ENCODE peak calls at places on chromosomes 7 and 10, in ten cellular contexts. One of them, this sample, is unnamed.

GRCh38 chr10:23399701-23400144 is 39.2 kb upstream of the OTUD1 start:
- DNase-seq in GM12891: no peak
- DNase-seq in tibial nerve: no peak
- DNase-seq in breast epithelium: no peak
- DNase-seq in body of pancreas: peak; percentile 61
- DNase-seq in endothelial cell of umbilical vein: no peak
- DNase-seq in transverse colon: no peak
- DNase-seq in uterus: no peak
- DNase-seq in A549: no peak
- DNase-seq in heart left ventricle: peak; percentile 66
- DNase-seq in this sample: no peak

GRCh38 chr7:94449151-94449725 is 54.5 kb downstream of the COL1A2 start:
- DNase-seq in GM12891: no peak
- DNase-seq in tibial nerve: no peak
- DNase-seq in breast epithelium: no peak
- DNase-seq in body of pancreas: no peak
- DNase-seq in endothelial cell of umbilical vein: peak; percentile 51
- DNase-seq in transverse colon: no peak
- DNase-seq in uterus: no peak
- DNase-seq in A549: peak; percentile 28
- DNase-seq in heart left ventricle: no peak
- DNase-seq in this sample: peak; percentile 6

GRCh38 chr10:35445150-35445884 is 109.0 kb downstream of the CCNY start:
- DNase-seq in GM12891: no peak
- DNase-seq in tibial nerve: no peak
- DNase-seq in breast epithelium: no peak
- DNase-seq in body of pancreas: no peak
- DNase-seq in endothelial cell of umbilical vein: no peak
- DNase-seq in transverse colon: no peak
- DNase-seq in uterus: no peak
- DNase-seq in A549: no peak
- DNase-seq in heart left ventricle: no peak
- DNase-seq in this sample: no peak

GRCh38 chr10:113866551-113867394 is 12.3 kb downstream of the NHLRC2 start:
- DNase-seq in GM12891: no peak
- DNase-seq in tibial nerve: no peak
- DNase-seq in breast epithelium: no peak
- DNase-seq in body of pancreas: no peak
- DNase-seq in endothelial cell of umbilical vein: no peak
- DNase-seq in transverse colon: no peak
- DNase-seq in uterus: no peak
- DNase-seq in A549: no peak
- DNase-seq in heart left ventricle: peak; percentile 17
- DNase-seq in this sample: no peak

GRCh38 chr10:87816842-87817178 is 1.2 kb downstream of the ATAD1 start:
- DNase-seq in GM12891: no peak
- DNase-seq in tibial nerve: no peak
- DNase-seq in breast epithelium: no peak
- DNase-seq in body of pancreas: no peak
- DNase-seq in endothelial cell of umbilical vein: peak; percentile 3
- DNase-seq in transverse colon: no peak
- DNase-seq in uterus: no peak
- DNase-seq in A549: no peak
- DNase-seq in heart left ventricle: no peak
- DNase-seq in this sample: no peak

GRCh38 chr10:11679946-11680345 is 62.2 kb upstream of the ECHDC3 start:
- DNase-seq in GM12891: no peak
- DNase-seq in tibial nerve: no peak
- DNase-seq in breast epithelium: no peak
- DNase-seq in body of pancreas: no peak
- DNase-seq in endothelial cell of umbilical vein: peak; percentile 83
- DNase-seq in transverse colon: no peak
- DNase-seq in uterus: no peak
- DNase-seq in A549: no peak
- DNase-seq in heart left ventricle: no peak
- DNase-seq in this sample: no peak

GRCh38 chr10:88254091-88254490 is 329.0 kb downstream of the RNLS start:
- DNase-seq in GM12891: no peak
- DNase-seq in tibial nerve: no peak
- DNase-seq in breast epithelium: no peak
- DNase-seq in body of pancreas: no peak
- DNase-seq in endothelial cell of umbilical vein: peak; percentile 65
- DNase-seq in transverse colon: no peak
- DNase-seq in uterus: peak; percentile 43
- DNase-seq in A549: peak; percentile 58
- DNase-seq in heart left ventricle: no peak
- DNase-seq in this sample: peak; percentile 71

GRCh38 chr10:500876-501275 is 188.6 kb downstream of the DIP2C start:
- DNase-seq in GM12891: no peak
- DNase-seq in tibial nerve: no peak
- DNase-seq in breast epithelium: no peak
- DNase-seq in body of pancreas: no peak
- DNase-seq in endothelial cell of umbilical vein: peak; percentile 77
- DNase-seq in transverse colon: no peak
- DNase-seq in uterus: peak; percentile 48
- DNase-seq in A549: no peak
- DNase-seq in heart left ventricle: no peak
- DNase-seq in this sample: no peak

GRCh38 chr7:1947586-1948217 is 277.6 kb downstream of the ELFN1 start:
- DNase-seq in GM12891: no peak
- DNase-seq in tibial nerve: no peak
- DNase-seq in breast epithelium: no peak
- DNase-seq in body of pancreas: peak; percentile 3
- DNase-seq in endothelial cell of umbilical vein: no peak
- DNase-seq in transverse colon: no peak
- DNase-seq in uterus: no peak
- DNase-seq in A549: no peak
- DNase-seq in heart left ventricle: no peak
- DNase-seq in this sample: no peak

GRCh38 chr10:712089-712488 is 22.6 kb upstream of the DIP2C start:
- DNase-seq in GM12891: no peak
- DNase-seq in tibial nerve: no peak
- DNase-seq in breast epithelium: no peak
- DNase-seq in body of pancreas: no peak
- DNase-seq in endothelial cell of umbilical vein: no peak
- DNase-seq in transverse colon: no peak
- DNase-seq in uterus: no peak
- DNase-seq in A549: no peak
- DNase-seq in heart left ventricle: no peak
- DNase-seq in this sample: no peak

GRCh38 chr7:84207025-84207424 is 12.4 kb upstream of the SEMA3A start:
- DNase-seq in GM12891: no peak
- DNase-seq in tibial nerve: no peak
- DNase-seq in breast epithelium: no peak
- DNase-seq in body of pancreas: no peak
- DNase-seq in endothelial cell of umbilical vein: no peak
- DNase-seq in transverse colon: no peak
- DNase-seq in uterus: no peak
- DNase-seq in A549: no peak
- DNase-seq in heart left ventricle: no peak
- DNase-seq in this sample: no peak

GRCh38 chr7:111029574-111030357 is 61.2 kb upstream of the LRRN3 start:
- DNase-seq in GM12891: no peak
- DNase-seq in tibial nerve: peak; percentile 74
- DNase-seq in breast epithelium: no peak
- DNase-seq in body of pancreas: peak; percentile 10
- DNase-seq in endothelial cell of umbilical vein: peak; percentile 71
- DNase-seq in transverse colon: peak; percentile 8
- DNase-seq in uterus: no peak
- DNase-seq in A549: no peak
- DNase-seq in heart left ventricle: no peak
- DNase-seq in this sample: no peak

GRCh38 chr7:16916111-16916639 is 34.4 kb upstream of the AGR3 start:
- DNase-seq in GM12891: no peak
- DNase-seq in tibial nerve: no peak
- DNase-seq in breast epithelium: no peak
- DNase-seq in body of pancreas: no peak
- DNase-seq in endothelial cell of umbilical vein: no peak
- DNase-seq in transverse colon: no peak
- DNase-seq in uterus: no peak
- DNase-seq in A549: no peak
- DNase-seq in heart left ventricle: no peak
- DNase-seq in this sample: peak; percentile 40

GRCh38 chr10:7606977-7607404 is 59.8 kb downstream of the ITIH5 start:
- DNase-seq in GM12891: no peak
- DNase-seq in tibial nerve: no peak
- DNase-seq in breast epithelium: no peak
- DNase-seq in body of pancreas: no peak
- DNase-seq in endothelial cell of umbilical vein: no peak
- DNase-seq in transverse colon: no peak
- DNase-seq in uterus: no peak
- DNase-seq in A549: no peak
- DNase-seq in heart left ventricle: no peak
- DNase-seq in this sample: no peak

GRCh38 chr10:124906551-124907001 is 35.3 kb upstream of the ZRANB1 start:
- DNase-seq in GM12891: no peak
- DNase-seq in tibial nerve: no peak
- DNase-seq in breast epithelium: no peak
- DNase-seq in body of pancreas: no peak
- DNase-seq in endothelial cell of umbilical vein: no peak
- DNase-seq in transverse colon: no peak
- DNase-seq in uterus: no peak
- DNase-seq in A549: no peak
- DNase-seq in heart left ventricle: no peak
- DNase-seq in this sample: no peak

GRCh38 chr10:112952282-112952991 is 2.4 kb downstream of the TCF7L2 start:
- DNase-seq in GM12891: no peak
- DNase-seq in tibial nerve: no peak
- DNase-seq in breast epithelium: no peak
- DNase-seq in body of pancreas: peak; percentile 53
- DNase-seq in endothelial cell of umbilical vein: no peak
- DNase-seq in transverse colon: peak; percentile 25
- DNase-seq in uterus: peak; percentile 24
- DNase-seq in A549: no peak
- DNase-seq in heart left ventricle: peak; percentile 19
- DNase-seq in this sample: no peak

GRCh38 chr7:145850636-145851035 is 266.0 kb upstream of the CNTNAP2 start:
- DNase-seq in GM12891: no peak
- DNase-seq in tibial nerve: no peak
- DNase-seq in breast epithelium: no peak
- DNase-seq in body of pancreas: peak; percentile 11
- DNase-seq in endothelial cell of umbilical vein: no peak
- DNase-seq in transverse colon: no peak
- DNase-seq in uterus: no peak
- DNase-seq in A549: no peak
- DNase-seq in heart left ventricle: no peak
- DNase-seq in this sample: no peak

GRCh38 chr7:36311539-36311938 is 78.1 kb upstream of the ANLN start:
- DNase-seq in GM12891: no peak
- DNase-seq in tibial nerve: no peak
- DNase-seq in breast epithelium: no peak
- DNase-seq in body of pancreas: no peak
- DNase-seq in endothelial cell of umbilical vein: no peak
- DNase-seq in transverse colon: no peak
- DNase-seq in uterus: no peak
- DNase-seq in A549: no peak
- DNase-seq in heart left ventricle: no peak
- DNase-seq in this sample: no peak

GRCh38 chr7:151035024-151035717 is 6.9 kb downstream of the ABCB8 start:
- DNase-seq in GM12891: no peak
- DNase-seq in tibial nerve: no peak
- DNase-seq in breast epithelium: no peak
- DNase-seq in body of pancreas: no peak
- DNase-seq in endothelial cell of umbilical vein: no peak
- DNase-seq in transverse colon: no peak
- DNase-seq in uterus: no peak
- DNase-seq in A549: no peak
- DNase-seq in heart left ventricle: no peak
- DNase-seq in this sample: no peak

GRCh38 chr10:78029294-78030226 is at the start of gene POLR3A:
- DNase-seq in GM12891: peak; percentile 74
- DNase-seq in tibial nerve: peak; percentile 96
- DNase-seq in breast epithelium: peak; percentile 92
- DNase-seq in body of pancreas: peak; percentile 96
- DNase-seq in endothelial cell of umbilical vein: peak; percentile 95
- DNase-seq in transverse colon: peak; percentile 96
- DNase-seq in uterus: peak; percentile 95
- DNase-seq in A549: peak; percentile 94
- DNase-seq in heart left ventricle: peak; percentile 97
- DNase-seq in this sample: peak; percentile 84
- TF ChIP-seq POLR2A in GM12891: peak; percentile 82
- TF ChIP-seq POLR2A in tibial nerve: peak; percentile 17
- TF ChIP-seq POLR2A in breast epithelium: no peak
- TF ChIP-seq POLR2A in body of pancreas: peak; percentile 48
- TF ChIP-seq POLR2A in endothelial cell of umbilical vein: peak; percentile 68
- TF ChIP-seq POLR2A in transverse colon: no peak
- TF ChIP-seq POLR2A in uterus: no peak
- TF ChIP-seq POLR2A in A549: peak; percentile 74
- TF ChIP-seq POLR2A in heart left ventricle: peak; percentile 40
- TF ChIP-seq POLR2A in this sample: peak; percentile 75

GRCh38 chr10:100738055-100738827 is 7.1 kb upstream of the PAX2 start:
- DNase-seq in GM12891: no peak
- DNase-seq in tibial nerve: no peak
- DNase-seq in breast epithelium: no peak
- DNase-seq in body of pancreas: no peak
- DNase-seq in endothelial cell of umbilical vein: no peak
- DNase-seq in transverse colon: no peak
- DNase-seq in uterus: no peak
- DNase-seq in A549: no peak
- DNase-seq in heart left ventricle: no peak
- DNase-seq in this sample: no peak
- TF ChIP-seq POLR2A in GM12891: no peak
- TF ChIP-seq POLR2A in tibial nerve: no peak
- TF ChIP-seq POLR2A in breast epithelium: no peak
- TF ChIP-seq POLR2A in body of pancreas: no peak
- TF ChIP-seq POLR2A in endothelial cell of umbilical vein: no peak
- TF ChIP-seq POLR2A in transverse colon: no peak
- TF ChIP-seq POLR2A in uterus: no peak
- TF ChIP-seq POLR2A in A549: no peak
- TF ChIP-seq POLR2A in heart left ventricle: no peak
- TF ChIP-seq POLR2A in this sample: no peak

GRCh38 chr10:129099486-129099885 is 367.6 kb upstream of the MGMT start:
- DNase-seq in GM12891: no peak
- DNase-seq in tibial nerve: no peak
- DNase-seq in breast epithelium: no peak
- DNase-seq in body of pancreas: no peak
- DNase-seq in endothelial cell of umbilical vein: no peak
- DNase-seq in transverse colon: no peak
- DNase-seq in uterus: no peak
- DNase-seq in A549: no peak
- DNase-seq in heart left ventricle: no peak
- DNase-seq in this sample: no peak
- TF ChIP-seq POLR2A in GM12891: no peak
- TF ChIP-seq POLR2A in tibial nerve: no peak
- TF ChIP-seq POLR2A in breast epithelium: no peak
- TF ChIP-seq POLR2A in body of pancreas: no peak
- TF ChIP-seq POLR2A in endothelial cell of umbilical vein: no peak
- TF ChIP-seq POLR2A in transverse colon: no peak
- TF ChIP-seq POLR2A in uterus: no peak
- TF ChIP-seq POLR2A in A549: no peak
- TF ChIP-seq POLR2A in heart left ventricle: no peak
- TF ChIP-seq POLR2A in this sample: no peak

DNA sequence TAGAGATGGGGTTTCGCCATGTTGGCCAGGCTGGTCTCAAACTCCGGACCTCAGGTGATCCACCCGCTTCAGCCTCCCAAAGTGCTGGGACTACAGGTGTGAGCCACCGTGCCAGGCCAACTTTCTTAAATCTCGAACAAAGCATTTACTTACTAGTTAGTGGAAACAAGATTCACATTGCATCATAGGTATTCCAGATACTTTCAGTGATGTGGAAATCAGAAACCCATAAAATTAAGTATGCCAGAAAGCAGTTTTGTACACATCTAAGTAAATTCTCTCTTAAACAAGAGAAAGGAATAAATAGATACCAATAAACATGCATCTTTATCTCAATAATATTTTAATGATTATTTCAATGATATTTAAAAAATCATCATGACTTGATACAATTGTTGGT is 75.5 kb downstream of the DGKI start:
- DNase-seq in GM12891: no peak
- DNase-seq in tibial nerve: no peak
- DNase-seq in breast epithelium: no peak
- DNase-seq in body of pancreas: no peak
- DNase-seq in endothelial cell of umbilical vein: no peak
- DNase-seq in transverse colon: no peak
- DNase-seq in uterus: no peak
- DNase-seq in A549: no peak
- DNase-seq in heart left ventricle: no peak
- DNase-seq in this sample: no peak
- TF ChIP-seq POLR2A in GM12891: no peak
- TF ChIP-seq POLR2A in tibial nerve: no peak
- TF ChIP-seq POLR2A in breast epithelium: no peak
- TF ChIP-seq POLR2A in body of pancreas: no peak
- TF ChIP-seq POLR2A in endothelial cell of umbilical vein: no peak
- TF ChIP-seq POLR2A in transverse colon: no peak
- TF ChIP-seq POLR2A in uterus: no peak
- TF ChIP-seq POLR2A in A549: no peak
- TF ChIP-seq POLR2A in heart left ventricle: no peak
- TF ChIP-seq POLR2A in this sample: no peak

This sample was measured in H54.